ENCODE peak calls at places on chromosomes 1 and 21, in five cellular contexts. V is HEK293T, H is GM12878, R is HepG2, T is H1. F is an unnamed sample.

GRCh38 chr21:34615487-34615814 is 538 bp upstream of the RCAN1 start:
- DNase-seq in H (no peak), V (no peak), T (no peak), R (no peak), F (no peak)

GRCh38 chr1:91697322-91698260 is 188.4 kb downstream of the TGFBR3 start:
- DNase-seq in T (no peak), R (no peak), V (no peak), H (peak; percentile 24), F (no peak)

GRCh38 chr1:3005771-3006170 is 15.5 kb upstream of the ACTRT2 start:
- DNase-seq in R (no peak), T (no peak), V (no peak), H (no peak), F (no peak)

GRCh38 chr1:212479188-212479587 is 46.5 kb downstream of the NENF start:
- DNase-seq in R (no peak), H (no peak), T (no peak), V (no peak), F (no peak)

GRCh38 chr1:40593449-40594186 is 62.2 kb downstream of the ZNF684 start:
- DNase-seq in H (no peak), T (no peak), V (no peak), R (no peak), F (no peak)

GRCh38 chr1:153985341-153985912 is 712 bp downstream of the RAB13 start:
- DNase-seq in R (no peak), T (peak; percentile 57), H (no peak), V (no peak), F (no peak)

GRCh38 chr1:159012495-159012894 is 2.8 kb downstream of the IFI16 start:
- DNase-seq in T (no peak), V (no peak), H (peak; percentile 58), R (no peak), F (no peak)

GRCh38 chr1:2103266-2103900 is 53.2 kb downstream of the PRKCZ start:
- DNase-seq in R (peak; percentile 30), H (no peak), T (no peak), V (no peak), F (no peak)

GRCh38 chr1:202571719-202572339 is 138.4 kb downstream of the SYT2 start:
- DNase-seq in T (no peak), H (no peak), V (peak; percentile 63), R (peak; percentile 26), F (no peak)

GRCh38 chr1:16289959-16290358 is 53.0 kb upstream of the CPLANE2 start:
- DNase-seq in V (no peak), R (no peak), T (no peak), H (no peak), F (no peak)

GRCh38 chr1:63987014-63987630 is 213.3 kb downstream of the ROR1 start:
- DNase-seq in R (no peak), H (no peak), V (no peak), T (no peak), F (no peak)

GRCh38 chr1:81492628-81493027 is 308.1 kb upstream of the ADGRL2 start:
- DNase-seq in H (no peak), R (no peak), V (no peak), T (no peak), F (no peak)

GRCh38 chr21:14533555-14534400 is 12.3 kb downstream of the SAMSN1 start:
- DNase-seq in R (no peak), H (peak; percentile 56), V (no peak), T (no peak), F (no peak)

GRCh38 chr1:227947678-227948492 is at the start of gene WNT9A:
- DNase-seq in H (no peak), R (no peak), V (peak; percentile 90), T (peak; percentile 78), F (peak; percentile 60)

GRCh38 chr1:246947255-246947654 is 15.5 kb upstream of the AHCTF1 start:
- DNase-seq in H (no peak), R (peak; percentile 92), V (no peak), T (no peak), F (no peak)

GRCh38 chr1:23878668-23879067 is 10.6 kb upstream of the FUCA1 start:
- DNase-seq in V (no peak), H (no peak), R (no peak), T (no peak), F (no peak)

GRCh38 chr1:229258031-229258850 is 12.7 kb upstream of the RAB4A start:
- DNase-seq in V (peak; percentile 80), T (peak; percentile 75), R (peak; percentile 66), H (no peak), F (peak; percentile 73)

GRCh38 chr1:219792337-219793021 is 135.9 kb downstream of the SLC30A10 start:
- DNase-seq in V (no peak), T (no peak), R (no peak), H (no peak), F (no peak)

GRCh38 chr1:236619398-236619797 is 15.1 kb upstream of the HEATR1 start:
- DNase-seq in V (no peak), T (no peak), R (no peak), H (no peak), F (no peak)

GRCh38 chr1:206503591-206504362 is 3.6 kb upstream of the RASSF5 start:
- DNase-seq in R (peak; percentile 15), T (no peak), H (peak; percentile 95), V (no peak), F (no peak)

GRCh38 chr1:235342471-235342870 is 14.1 kb downstream of the GGPS1 start:
- DNase-seq in T (no peak), R (no peak), H (no peak), V (no peak), F (no peak)

GRCh38 chr1:238239343-238239742 is 348.6 kb upstream of the ZP4 start:
- DNase-seq in H (no peak), T (no peak), V (no peak), R (no peak), F (no peak)

GRCh38 chr1:204684206-204684536 is 1.4 kb downstream of the LRRN2 start:
- DNase-seq in V (no peak), H (no peak), R (no peak), T (no peak), F (no peak)

GRCh38 chr1:62436039-62436465 is 797 bp upstream of the USP1 start:
- DNase-seq in V (no peak), H (no peak), R (no peak), T (peak; percentile 93), F (no peak)

GRCh38 chr1:5594056-5594956 is 397.9 kb downstream of the NPHP4 start:
- DNase-seq in R (no peak), V (no peak), H (no peak), T (no peak), F (no peak)

GRCh38 chr1:25847929-25848328 is 11.3 kb downstream of the AUNIP start:
- DNase-seq in V (no peak), H (no peak), R (no peak), T (no peak), F (no peak)

DNA sequence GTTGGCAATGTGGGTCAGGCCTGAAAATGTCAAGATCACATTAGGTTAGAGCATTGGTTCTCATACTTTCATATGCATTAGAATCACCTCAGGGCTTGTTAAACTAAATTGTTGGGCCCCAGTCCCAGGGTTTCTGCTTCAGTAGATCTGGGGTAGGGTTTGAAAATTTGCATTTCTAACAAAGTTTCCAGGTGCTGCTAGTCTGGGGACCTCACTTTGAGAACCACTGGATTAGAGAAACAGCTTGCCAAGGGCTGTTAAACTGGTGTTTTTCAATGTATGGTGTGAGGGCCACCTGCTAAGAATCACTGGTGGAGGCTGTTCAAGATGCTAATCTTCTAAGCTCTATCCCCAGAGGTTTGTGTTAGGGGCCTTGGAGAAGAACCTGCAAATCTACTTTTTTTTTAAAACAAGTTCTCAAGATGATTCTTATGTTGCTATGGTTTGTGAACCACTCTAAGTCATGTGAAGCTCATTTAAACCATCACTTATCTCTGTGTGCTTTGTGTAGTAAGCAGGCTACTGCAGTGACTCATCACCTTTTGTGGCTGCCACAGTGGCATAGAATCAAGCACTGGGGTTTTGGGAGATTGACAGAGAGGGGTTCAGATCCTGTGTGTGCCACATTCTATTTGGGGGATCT is 152.2 kb downstream of the S1PR1 start:
- DNase-seq in T (no peak), V (no peak), H (peak; percentile 90), R (no peak), F (no peak)
- TF ChIP-seq SUZ12 in T (no peak), V (no peak), H (no peak), R (no peak), F (no peak)

GRCh38 chr1:56771717-56772116 is 47.5 kb downstream of the FYB2 start:
- DNase-seq in T (no peak), H (no peak), R (no peak), V (no peak), F (no peak)

GRCh38 chr1:56776581-56776980 is 42.6 kb downstream of the FYB2 start:
- DNase-seq in V (no peak), H (no peak), T (no peak), R (no peak), F (no peak)

GRCh38 chr1:56774067-56774609 is 45.1 kb downstream of the FYB2 start:
- DNase-seq in R (no peak), H (no peak), V (no peak), T (no peak), F (no peak)

GRCh38 chr1:56777972-56778371 is 41.2 kb downstream of the FYB2 start:
- DNase-seq in V (no peak), H (no peak), R (no peak), T (no peak), F (no peak)

DNA sequence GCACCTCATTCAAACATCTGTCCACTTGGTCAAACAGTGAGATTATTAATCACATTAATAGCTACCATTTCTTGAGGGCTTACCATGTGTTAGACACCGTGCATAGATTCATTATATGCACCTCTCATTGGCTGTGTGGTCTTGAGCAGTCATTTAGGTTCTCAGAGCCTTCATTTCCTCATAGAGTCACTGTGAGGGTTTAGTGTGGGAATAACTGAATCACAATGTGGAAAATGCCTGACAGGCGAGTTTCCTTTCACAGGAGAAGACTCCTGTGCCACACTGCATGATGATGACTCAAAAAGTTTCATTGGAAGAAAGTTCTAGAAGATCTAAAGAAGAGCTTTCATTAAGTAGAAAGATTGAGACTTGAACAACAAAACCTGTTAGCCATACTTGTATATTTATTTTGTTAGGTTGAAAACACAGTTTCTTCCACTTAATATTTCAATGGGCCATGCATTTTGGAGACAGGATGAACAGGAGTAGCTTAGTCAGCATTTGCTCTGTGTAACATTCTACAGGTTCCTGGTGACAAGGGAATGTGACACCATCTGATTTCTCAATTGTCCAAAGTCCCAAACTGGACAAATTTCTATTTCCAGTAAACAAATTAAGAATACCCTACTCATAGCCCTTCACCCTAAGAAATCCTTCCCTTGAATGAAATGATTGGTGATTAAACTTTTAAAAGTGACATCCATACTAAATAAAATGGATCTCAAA is 45.7 kb downstream of the FYB2 start:
- DNase-seq in T (no peak), R (peak; percentile 25), V (no peak), H (no peak), F (no peak)
- TF ChIP-seq SUZ12 in T (no peak), R (no peak), V (no peak), H (no peak), F (no peak)

DNA sequence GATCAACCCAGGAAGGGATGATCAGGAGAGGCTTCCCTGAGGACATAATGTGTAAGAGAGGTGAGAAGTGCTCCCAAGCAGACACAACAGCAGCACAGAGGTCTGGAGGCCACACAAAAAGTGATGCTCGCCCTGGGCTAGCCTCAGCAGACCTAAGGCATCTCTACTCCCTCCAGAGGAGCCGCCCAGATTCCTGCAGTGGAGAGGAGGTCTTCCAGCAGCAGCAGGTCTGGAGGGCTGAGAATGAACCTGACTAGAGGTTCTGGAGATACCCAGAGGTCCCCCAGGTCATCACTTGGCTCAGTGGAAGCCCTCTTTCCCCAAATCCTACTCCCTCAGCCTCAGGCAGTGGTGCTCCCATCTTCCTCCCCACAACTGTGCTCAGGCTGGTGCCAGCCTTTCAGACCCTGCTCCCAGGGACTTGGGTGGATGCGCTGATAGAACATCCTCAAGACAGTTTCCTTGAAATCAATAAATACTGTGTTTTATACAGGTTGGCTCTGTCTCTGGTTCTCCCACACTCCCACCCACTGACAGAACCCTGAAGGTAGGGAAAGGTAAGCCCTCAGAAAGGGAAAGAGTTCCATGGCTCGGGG is 5.0 kb downstream of the GJB3 start:
- DNase-seq in V (no peak), R (no peak), H (no peak), T (no peak), F (no peak)
- TF ChIP-seq SUZ12 in V (no peak), R (no peak), H (no peak), T (no peak), F (no peak)

GRCh38 chr1:7042322-7043231 is 257.3 kb downstream of the CAMTA1 start:
- DNase-seq in V (peak; percentile 38), R (peak; percentile 12), H (no peak), T (peak; percentile 56), F (no peak)
- TF ChIP-seq SUZ12 in V (no peak), R (no peak), H (no peak), T (no peak), F (no peak)